ENCODE peak calls at places on chromosome 16, in four cellular contexts. I, B, U and R are unnamed samples.

GRCh38 chr16:9256196-9256595 is 164.8 kb downstream of the HAPSTR1 start:
- DNase-seq in I (peak), B (no peak), U (no peak), R (peak)

GRCh38 chr16:61007694-61008093 is 1028.5 kb downstream of the CDH8 start:
- DNase-seq in I (no peak), B (no peak), U (no peak), R (no peak)

GRCh38 chr16:61820398-61820797 is 215.8 kb downstream of the CDH8 start:
- DNase-seq in I (no peak), B (no peak), U (no peak), R (no peak)

GRCh38 chr16:29875206-29875605 is 12.2 kb upstream of the CDIPT start:
- DNase-seq in I (no peak), B (no peak), U (no peak), R (no peak)

GRCh38 chr16:5036228-5037156 is 2.8 kb upstream of the NAGPA start:
- DNase-seq in I (no peak), B (no peak), U (no peak), R (peak)

GRCh38 chr16:69286941-69287713 is 24.0 kb upstream of the VPS4A start:
- DNase-seq in I (peak), B (peak), U (no peak), R (peak)

GRCh38 chr16:25692734-25693508 is 1.2 kb downstream of the HS3ST4 start:
- DNase-seq in I (peak), B (no peak), U (no peak), R (peak)

GRCh38 chr16:81511371-81511770 is 66.8 kb downstream of the CMIP start:
- DNase-seq in I (no peak), B (no peak), U (no peak), R (no peak)

GRCh38 chr16:75628351-75628750 is 5.3 kb upstream of the ADAT1 start:
- DNase-seq in I (no peak), B (no peak), U (no peak), R (no peak)

GRCh38 chr16:19844945-19845641 is 39.6 kb downstream of the GPRC5B start:
- DNase-seq in I (no peak), B (peak), U (no peak), R (no peak)

GRCh38 chr16:30011505-30012480 is 966 bp upstream of the DOC2A start:
- DNase-seq in I (no peak), B (no peak), U (no peak), R (peak)

GRCh38 chr16:4693956-4694663 is 748 bp downstream of the NUDT16L1 start:
- DNase-seq in I (peak), B (no peak), U (no peak), R (peak)

GRCh38 chr16:4273858-4274291 is 1.1 kb upstream of the TFAP4 start:
- DNase-seq in I (peak), B (no peak), U (peak), R (peak)

GRCh38 chr16:4511441-4512082 is 27.0 kb downstream of the CDIP1 start:
- DNase-seq in I (peak), B (no peak), U (peak), R (peak)

GRCh38 chr16:22665803-22666202 is 148.2 kb upstream of the HS3ST2 start:
- DNase-seq in I (no peak), B (no peak), U (no peak), R (peak)

GRCh38 chr16:51137097-51137496 is 14.0 kb downstream of the SALL1 start:
- DNase-seq in I (no peak), B (no peak), U (no peak), R (no peak)

GRCh38 chr16:53673189-53673588 is 30.5 kb downstream of the RPGRIP1L start:
- DNase-seq in I (no peak), B (no peak), U (no peak), R (no peak)

GRCh38 chr16:31223044-31223443 is 6.1 kb upstream of the PYDC1 start:
- DNase-seq in I (no peak), B (no peak), U (no peak), R (no peak)

GRCh38 chr16:31460582-31461002 is 1.3 kb downstream of the ARMC5 start:
- DNase-seq in I (peak), B (no peak), U (peak), R (peak)

GRCh38 chr16:67482260-67482924 is 955 bp downstream of the AGRP start:
- DNase-seq in I (no peak), B (no peak), U (no peak), R (no peak)

GRCh38 chr16:3143189-3143588 is 8.4 kb downstream of the ZNF213 start:
- DNase-seq in I (peak), B (no peak), U (no peak), R (no peak)

GRCh38 chr16:15857779-15858560 is 1.1 kb upstream of the MYH11 start:
- DNase-seq in I (peak), B (no peak), U (no peak), R (peak)

GRCh38 chr16:2675714-2676113 is 6.6 kb upstream of the KCTD5 start:
- DNase-seq in I (no peak), B (no peak), U (no peak), R (no peak)

GRCh38 chr16:55713103-55713502 is 57.3 kb downstream of the SLC6A2 start:
- DNase-seq in I (no peak), B (no peak), U (no peak), R (no peak)

GRCh38 chr16:4768549-4769305 is 1.8 kb upstream of the ZNF500 start:
- DNase-seq in I (peak), B (peak), U (peak), R (peak)

GRCh38 chr16:8866884-8867482 is 1.8 kb downstream of the CARHSP1 start:
- DNase-seq in I (no peak), B (no peak), U (no peak), R (no peak)

GRCh38 chr16:75860654-75861053 is 134.4 kb upstream of the CPHXL start:
- DNase-seq in I (peak), B (no peak), U (no peak), R (peak)

GRCh38 chr16:84414789-84415326 is 46.5 kb downstream of the ATP2C2 start:
- DNase-seq in I (no peak), B (no peak), U (no peak), R (no peak)
- TF ChIP-seq POLR2AphosphoS5 in I (no peak), B (no peak), U (no peak), R (no peak)

DNA sequence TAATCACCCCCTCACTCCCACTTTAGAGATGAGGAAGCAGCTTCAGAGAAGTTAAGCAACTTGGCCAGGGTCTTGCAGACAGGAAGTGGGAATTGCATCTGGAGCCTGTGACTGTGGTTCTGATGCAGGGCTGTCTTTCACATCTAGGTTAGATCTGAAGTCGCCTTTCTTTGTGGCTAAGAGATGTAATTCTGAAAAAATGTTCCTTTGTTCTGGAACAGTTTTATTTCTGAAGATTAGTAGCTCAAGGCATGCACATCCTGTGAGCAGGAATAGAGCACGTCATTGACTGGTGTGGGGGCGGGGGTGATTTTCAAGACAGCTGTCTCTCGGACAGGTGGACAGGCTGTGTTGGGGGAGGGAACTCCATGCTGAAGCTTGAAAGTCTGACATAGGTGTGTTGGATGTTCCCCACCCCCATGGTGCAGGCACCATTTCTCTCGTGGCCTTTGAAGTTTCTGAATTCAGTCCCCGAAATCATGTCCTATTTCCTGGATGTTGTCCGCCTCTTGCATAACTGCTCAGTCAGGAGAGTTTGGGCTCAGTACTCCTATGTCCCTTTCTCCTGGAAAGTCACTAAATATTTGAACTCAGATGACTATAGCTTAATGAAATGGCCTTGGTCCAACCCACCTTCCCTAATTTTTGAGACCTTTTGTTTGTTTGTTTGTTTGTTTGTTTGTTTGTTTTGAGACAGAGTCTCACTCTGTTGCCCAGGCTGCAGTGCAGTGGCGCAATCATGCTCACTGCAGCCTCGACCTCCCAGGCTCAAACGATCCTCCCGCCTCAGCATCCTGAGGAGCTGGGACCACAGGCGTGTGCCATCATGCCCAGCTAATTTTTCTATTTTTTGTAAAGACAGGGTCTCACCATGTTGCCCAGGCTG is 21.0 kb upstream of the HERPUD1 start:
- DNase-seq in I (no peak), B (no peak), U (peak), R (no peak)
- TF ChIP-seq REST in I (no peak), B (no peak), U (no peak), R (no peak)

GRCh38 chr16:10937068-10937859 is 5.0 kb downstream of the DEXI start:
- DNase-seq in I (no peak), B (no peak), U (no peak), R (no peak)
- TF ChIP-seq POLR2AphosphoS5 in I (no peak), B (no peak), U (no peak), R (no peak)

GRCh38 chr16:11670171-11671131 is 2.2 kb downstream of the SNN start:
- DNase-seq in I (no peak), B (no peak), U (no peak), R (no peak)

GRCh38 chr16:11668590-11669379 is 530 bp downstream of the SNN start:
- DNase-seq in I (peak), B (no peak), U (no peak), R (peak)

GRCh38 chr16:11671271-11671670 is 3.0 kb downstream of the SNN start:
- DNase-seq in I (no peak), B (no peak), U (no peak), R (no peak)

GRCh38 chr16:11667824-11668589 is at the start of gene SNN:
- DNase-seq in I (peak), B (no peak), U (peak), R (peak)

DNA sequence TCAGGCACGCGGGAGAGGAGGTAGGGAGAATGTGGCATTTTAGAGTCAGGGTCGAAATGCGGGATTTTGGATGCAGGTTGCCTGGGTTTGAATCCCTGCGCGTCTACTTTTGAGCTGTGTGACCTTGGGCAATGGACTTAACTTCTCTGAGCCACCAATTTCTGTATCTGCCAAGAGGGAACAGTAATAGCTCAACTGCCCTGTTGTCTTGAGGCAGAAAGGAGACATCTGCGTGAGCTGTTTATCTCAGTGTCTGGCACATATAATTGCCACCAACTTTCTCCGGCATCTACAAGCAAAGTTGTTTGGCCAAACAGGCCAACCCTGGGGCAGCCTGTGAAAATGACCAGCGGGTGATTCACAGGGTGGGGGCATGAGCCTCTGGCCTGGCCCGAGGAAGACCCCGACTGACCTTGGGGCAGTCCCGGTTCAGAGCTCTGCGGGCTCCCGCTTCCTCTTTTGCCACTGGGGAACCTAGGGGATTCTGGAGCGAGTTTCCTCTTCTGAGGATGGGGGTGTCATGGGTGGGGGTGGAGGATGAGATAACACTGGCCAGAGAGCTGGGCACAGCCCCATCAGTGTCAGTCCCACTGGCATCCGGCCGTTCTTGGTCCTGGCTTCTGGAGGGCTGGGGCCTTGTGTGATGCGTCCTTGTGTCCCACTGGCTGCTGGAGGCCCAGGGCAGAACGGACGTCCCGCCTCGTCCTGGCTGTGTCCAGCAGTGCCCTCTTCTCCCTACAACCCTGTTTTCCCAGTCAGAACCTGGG is 1.3 kb downstream of the SNN start:
- DNase-seq in I (no peak), B (no peak), U (peak), R (peak)
- TF ChIP-seq REST in I (no peak), B (no peak), U (no peak), R (no peak)

DNA sequence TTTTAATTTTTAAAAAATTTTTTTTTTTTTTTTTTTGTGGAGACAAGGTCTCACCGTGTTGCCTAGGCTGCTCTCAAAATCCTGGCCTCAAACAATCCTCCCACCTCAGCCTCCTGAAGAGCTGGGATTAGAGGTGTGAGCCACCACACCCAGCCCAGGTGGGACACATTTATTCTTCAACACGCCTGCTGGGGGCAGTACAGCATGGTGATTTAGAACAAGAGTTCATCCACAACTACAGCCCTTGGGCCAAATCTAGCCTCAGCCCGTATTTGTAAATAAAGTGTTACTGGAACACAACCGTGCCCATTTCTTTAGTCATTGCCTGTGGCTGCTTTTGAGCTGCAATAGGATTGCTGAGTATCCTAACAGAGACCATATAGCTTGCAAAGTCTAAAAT is 92.8 kb downstream of the KATNIP start:
- DNase-seq in I (no peak), B (no peak), U (no peak), R (peak)
- TF ChIP-seq POLR2AphosphoS5 in I (no peak), B (no peak), U (no peak), R (no peak)

GRCh38 chr16:28822520-28823290 is at the start of gene ATXN2L:
- DNase-seq in I (peak), B (peak), U (peak), R (peak)
- TF ChIP-seq REST in I (no peak), B (no peak), U (peak), R (no peak)

GRCh38 chr16:79645701-79646100 is 45.2 kb upstream of the MAF start:
- DNase-seq in I (no peak), B (no peak), U (no peak), R (no peak)

GRCh38 chr16:79642652-79643051 is 42.1 kb upstream of the MAF start:
- DNase-seq in I (no peak), B (no peak), U (no peak), R (no peak)

GRCh38 chr16:79647586-79647985 is 47.0 kb upstream of the MAF start:
- DNase-seq in I (no peak), B (no peak), U (no peak), R (no peak)

GRCh38 chr16:79648846-79649245 is 48.3 kb upstream of the MAF start:
- DNase-seq in I (no peak), B (no peak), U (no peak), R (no peak)

GRCh38 chr16:79644977-79645667 is 44.6 kb upstream of the MAF start:
- DNase-seq in I (no peak), B (no peak), U (no peak), R (no peak)
- TF ChIP-seq POLR2AphosphoS5 in I (no peak), B (no peak), U (no peak), R (no peak)

GRCh38 chr16:72948238-72948559 is 99.7 kb downstream of the ZFHX3 start:
- DNase-seq in I (no peak), B (no peak), U (no peak), R (no peak)

GRCh38 chr16:72946063-72946462 is 101.9 kb downstream of the ZFHX3 start:
- DNase-seq in I (no peak), B (no peak), U (no peak), R (no peak)

GRCh38 chr16:72945611-72946010 is 102.3 kb downstream of the ZFHX3 start:
- DNase-seq in I (no peak), B (no peak), U (no peak), R (no peak)

GRCh38 chr16:72946474-72947194 is 101.3 kb downstream of the ZFHX3 start:
- DNase-seq in I (no peak), B (no peak), U (no peak), R (no peak)

DNA sequence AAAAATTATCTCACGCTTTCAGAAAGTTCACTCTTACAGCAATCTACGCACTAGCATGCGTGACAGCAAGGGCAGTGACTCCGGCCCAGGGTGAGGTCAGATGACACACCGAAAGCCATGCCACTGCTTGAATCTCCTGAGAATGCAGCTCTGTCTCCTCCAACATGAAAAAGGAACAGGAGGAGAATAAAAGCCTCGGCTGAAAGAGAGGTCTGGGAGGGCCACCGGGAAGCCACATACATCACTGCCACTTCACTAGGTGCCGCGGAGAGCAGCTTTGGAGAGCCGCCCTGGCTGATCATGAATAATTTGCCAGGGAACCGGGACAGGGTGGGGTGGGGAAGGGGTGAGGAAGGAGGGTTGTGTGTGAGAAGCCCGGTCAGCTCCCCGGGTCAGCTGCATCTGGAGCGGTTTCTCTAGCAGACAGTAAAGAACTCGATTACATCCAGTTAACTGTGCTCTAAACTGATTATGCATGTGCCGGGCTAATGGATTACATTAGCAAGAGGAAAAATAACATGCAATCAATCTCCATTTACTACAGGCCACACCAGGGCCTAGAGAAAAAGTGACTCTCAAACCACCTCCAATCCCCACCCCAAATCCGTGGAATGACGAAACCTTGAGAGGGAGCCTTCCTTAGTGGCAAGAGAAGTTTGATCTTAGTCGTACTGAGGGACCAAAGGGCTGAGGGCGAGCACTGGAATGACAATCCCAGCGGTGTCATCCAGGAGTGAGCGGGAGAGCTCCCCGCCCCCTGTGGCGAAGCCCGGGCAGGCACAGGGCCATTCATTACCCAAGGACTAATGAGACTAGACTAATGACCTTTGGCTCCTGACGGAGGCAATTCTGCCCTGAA is 100.3 kb downstream of the ZFHX3 start:
- DNase-seq in I (peak), B (no peak), U (no peak), R (no peak)
- TF ChIP-seq REST in I (no peak), B (no peak), U (no peak), R (no peak)